ENCODE peak calls at places on chromosome 4, in seven cellular contexts. F, H, O, R, Z, Q and E are unnamed samples.

GRCh38 chr4:154490261-154490588 is 1.4 kb downstream of the DCHS2 start:
- DNase-seq in O (no peak), H (no peak), Q (no peak), Z (no peak), R (no peak), F (no peak), E (no peak)

GRCh38 chr4:95580226-95580625 is 31.5 kb upstream of the UNC5C start:
- DNase-seq in Z (no peak), Q (no peak), F (no peak), O (no peak), R (no peak), H (no peak), E (no peak)

GRCh38 chr4:41709844-41710481 is 38.6 kb downstream of the PHOX2B start:
- DNase-seq in O (no peak), R (no peak), H (no peak), Q (no peak), Z (peak), F (no peak), E (no peak)

GRCh38 chr4:39706829-39707511 is 9.0 kb downstream of the UBE2K start:
- DNase-seq in F (no peak), R (no peak), Z (peak), Q (no peak), H (no peak), O (no peak), E (no peak)

GRCh38 chr4:688695-689497 is at the start of gene SLC49A3:
- DNase-seq in H (no peak), Q (no peak), Z (no peak), F (no peak), R (peak), O (no peak), E (no peak)

GRCh38 chr4:8835521-8836365 is 35.9 kb downstream of the HMX1 start:
- DNase-seq in R (no peak), Z (no peak), H (no peak), O (peak), Q (no peak), F (no peak), E (peak)

GRCh38 chr4:122889726-122890125 is 32.7 kb downstream of the NUDT6 start:
- DNase-seq in R (no peak), Q (no peak), Z (peak), O (no peak), F (no peak), H (no peak), E (no peak)

GRCh38 chr4:139556735-139557505 is 901 bp upstream of the SETD7 start:
- DNase-seq in F (peak), O (peak), H (peak), Z (peak), Q (peak), R (peak), E (peak)

GRCh38 chr4:139330283-139330682 is 28.0 kb upstream of the NDUFC1 start:
- DNase-seq in Z (no peak), O (no peak), H (no peak), Q (no peak), F (no peak), R (no peak), E (no peak)

DNA sequence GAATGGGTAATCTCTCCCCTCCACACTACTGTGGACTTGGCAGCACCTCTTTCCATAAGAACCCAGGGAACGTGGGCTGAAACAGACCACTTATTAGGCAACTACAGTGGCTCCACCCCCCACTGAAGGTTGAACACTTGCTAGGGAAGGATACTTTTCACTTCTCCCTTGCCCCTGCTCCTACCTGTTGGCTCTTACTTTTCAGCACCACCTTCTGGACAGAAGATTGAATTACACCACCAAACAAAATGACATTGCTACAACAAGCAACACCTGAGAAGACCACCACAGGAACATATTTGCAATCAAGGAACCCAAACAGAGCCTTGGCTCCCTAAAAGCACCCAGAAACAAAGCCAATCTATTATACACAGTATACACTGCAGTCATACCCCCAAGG is 132.1 kb upstream of the CXCL13 start:
- DNase-seq in F (no peak), O (no peak), Q (no peak), H (no peak), Z (peak), R (no peak), E (no peak)
- TF ChIP-seq CTCF in F (no peak), O (no peak), Q (peak), H (no peak), Z (no peak), R (no peak), E (no peak)

GRCh38 chr4:118775405-118775804 is 60.5 kb downstream of the SEC24D start:
- DNase-seq in H (no peak), Q (no peak), Z (no peak), O (no peak), F (no peak), R (no peak), E (no peak)

GRCh38 chr4:118776166-118776954 is 59.6 kb downstream of the SEC24D start:
- DNase-seq in R (no peak), H (no peak), F (no peak), O (no peak), Q (no peak), Z (no peak), E (no peak)

GRCh38 chr4:118774321-118774720 is 61.6 kb downstream of the SEC24D start:
- DNase-seq in O (no peak), R (no peak), Z (no peak), Q (no peak), F (no peak), H (no peak), E (no peak)

GRCh38 chr4:118773082-118773792 is 62.7 kb downstream of the SEC24D start:
- DNase-seq in Z (no peak), O (no peak), R (no peak), Q (no peak), H (no peak), F (no peak), E (no peak)

DNA sequence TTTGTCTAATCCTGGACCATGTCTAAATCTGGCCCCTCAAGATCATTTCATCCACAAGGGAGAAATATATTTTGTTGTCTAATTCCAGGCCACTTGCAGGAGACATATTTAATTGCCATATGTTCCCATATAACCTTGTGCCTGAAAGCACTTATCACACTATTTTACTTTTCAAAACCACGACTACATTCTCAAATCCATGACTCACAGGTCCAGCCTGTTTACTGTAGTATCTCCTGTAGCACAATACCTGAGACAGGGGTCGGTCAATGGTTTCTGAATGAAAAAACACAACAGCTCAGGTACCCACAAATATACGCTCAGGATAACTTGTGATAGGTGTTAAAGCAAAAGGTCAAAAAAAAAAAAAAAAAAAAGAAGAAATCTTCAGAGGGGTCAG is 60.9 kb downstream of the SEC24D start:
- DNase-seq in Q (no peak), H (no peak), O (no peak), F (no peak), R (no peak), Z (no peak), E (no peak)
- H3K27ac ChIP-seq in Q (no peak), H (no peak), O (no peak), F (no peak), R (peak), Z (no peak), E (no peak)

GRCh38 chr4:1907848-1908525 is 36.8 kb downstream of the NSD2 start:
- DNase-seq in H (no peak), Q (no peak), R (no peak), O (no peak), Z (no peak), F (no peak), E (no peak)

GRCh38 chr4:1910643-1911042 is 39.5 kb downstream of the NSD2 start:
- DNase-seq in R (peak), H (no peak), O (no peak), Z (peak), F (no peak), Q (no peak), E (no peak)
- TF ChIP-seq CTCF in R (peak), H (peak), O (no peak), Z (peak), F (no peak), Q (peak), E (peak)

DNA sequence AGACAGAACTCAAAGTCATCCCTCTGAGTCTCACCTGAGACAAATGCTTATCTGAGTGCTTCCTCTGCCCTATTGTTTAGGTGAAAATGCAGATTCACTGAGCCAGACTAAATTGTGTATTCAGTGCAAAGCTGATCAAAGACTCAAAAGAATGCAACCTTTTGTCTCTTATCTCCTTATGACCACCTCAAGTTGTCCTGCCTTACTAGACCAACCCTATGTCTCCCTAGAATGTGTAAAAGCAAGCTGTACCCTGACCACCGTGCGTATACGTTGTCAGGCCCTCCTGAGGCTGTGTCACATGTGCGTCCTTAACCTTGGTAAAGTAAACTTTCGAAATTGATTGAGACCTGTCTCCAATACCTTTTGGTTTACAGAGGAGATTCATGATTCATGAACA is 63.6 kb upstream of the SH3RF1 start:
- DNase-seq in Q (no peak), O (no peak), Z (no peak), R (no peak), H (no peak), F (no peak), E (no peak)
- H3K27ac ChIP-seq in Q (no peak), O (no peak), Z (no peak), R (no peak), H (no peak), F (no peak), E (no peak)

DNA sequence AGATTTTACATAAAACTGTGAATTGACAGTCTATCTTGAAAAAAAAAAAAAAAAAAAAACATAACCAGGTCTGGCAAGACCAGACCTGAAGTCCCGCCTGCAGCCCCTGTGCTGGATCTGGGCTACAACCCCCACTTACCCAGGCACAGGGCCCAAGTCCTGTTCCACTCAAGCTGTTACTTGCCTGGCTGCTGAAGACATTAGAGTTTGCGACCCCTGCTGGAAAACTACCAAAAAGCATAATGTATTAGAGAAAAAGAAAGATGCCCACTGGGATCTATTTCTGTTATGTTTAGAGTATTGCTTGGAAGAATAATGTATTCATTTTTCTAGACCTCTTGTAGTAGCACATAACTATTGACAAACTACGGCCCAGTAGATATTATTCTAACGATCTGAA is 4.7 kb downstream of the HS3ST1 start:
- DNase-seq in R (no peak), O (no peak), Z (peak), F (no peak), Q (no peak), H (no peak), E (no peak)
- TF ChIP-seq CTCF in R (no peak), O (no peak), Z (peak), F (peak), Q (no peak), H (no peak), E (peak)

GRCh38 chr4:147137280-147137679 is 191.6 kb upstream of the TTC29 start:
- DNase-seq in F (no peak), Q (no peak), R (no peak), H (no peak), Z (no peak), O (no peak), E (no peak)
- H3K27ac ChIP-seq in F (no peak), Q (peak), R (peak), H (no peak), Z (no peak), O (no peak), E (no peak)

GRCh38 chr4:107654694-107655093 is 65.3 kb downstream of the PAPSS1 start:
- DNase-seq in Q (no peak), O (no peak), H (no peak), F (no peak), Z (peak), R (no peak), E (no peak)
- TF ChIP-seq CTCF in Q (no peak), O (no peak), H (no peak), F (no peak), Z (no peak), R (no peak), E (no peak)

DNA sequence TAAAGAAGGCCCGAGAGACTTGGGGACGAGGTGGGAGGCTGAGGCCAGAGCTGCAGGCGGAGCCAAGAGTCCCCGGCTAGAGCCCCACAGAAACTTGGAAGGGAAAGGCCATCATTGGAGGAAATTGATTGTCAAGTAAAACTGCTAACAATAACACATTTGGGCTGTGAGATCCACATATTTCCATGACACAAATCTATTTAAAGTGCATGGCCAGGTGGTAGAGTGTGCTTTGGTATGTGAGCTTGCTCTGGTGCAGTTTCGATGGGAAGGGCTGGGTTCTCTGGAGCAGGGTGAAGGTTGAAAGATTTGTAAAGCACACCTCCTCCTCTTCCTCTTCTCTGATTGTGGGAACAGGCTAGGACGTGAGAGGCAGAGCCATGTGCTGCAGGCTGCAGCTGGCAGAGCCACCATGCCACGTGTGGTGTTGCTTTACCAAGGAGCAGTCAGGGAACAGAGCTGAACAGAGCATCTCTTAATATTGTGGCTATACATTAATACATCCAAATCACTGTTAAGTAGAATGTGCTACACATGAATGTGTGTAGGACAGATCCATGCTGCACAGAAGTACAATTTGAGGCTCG is 37.6 kb downstream of the FHDC1 start:
- DNase-seq in H (no peak), O (no peak), R (no peak), F (no peak), Z (no peak), Q (no peak), E (no peak)
- H3K27ac ChIP-seq in H (no peak), O (peak), R (no peak), F (no peak), Z (no peak), Q (peak), E (no peak)